ENCODE peak calls at places on chromosomes 2 and 18, in ten cellular contexts. K, V, R, I, E, H, Q, B, W and P are unnamed samples.

GRCh38 chr2:241833101-241833937 is 24.3 kb downstream of the NEU4 start:
- DNase-seq in B (no peak), Q (no peak), I (no peak), V (no peak), K (no peak), R (no peak), W (no peak), E (peak; percentile 35), H (no peak), P (no peak)

GRCh38 chr2:138107288-138107687 is 143.0 kb downstream of the HNMT start:
- DNase-seq in R (no peak), K (no peak), V (no peak), B (no peak), E (no peak), H (no peak), I (no peak), Q (no peak), W (no peak), P (no peak)

GRCh38 chr2:222293660-222294630 is 4.9 kb downstream of the PAX3 start:
- DNase-seq in R (no peak), W (no peak), K (no peak), V (no peak), B (no peak), Q (no peak), I (no peak), E (no peak), H (no peak), P (no peak)

GRCh38 chr18:2846638-2847340 is at the start of gene EMILIN2:
- DNase-seq in Q (no peak), B (peak; percentile 40), H (no peak), E (no peak), W (peak; percentile 33), I (no peak), K (no peak), R (peak; percentile 57), V (no peak), P (peak; percentile 59)

GRCh38 chr2:126808929-126809328 is 89.8 kb upstream of the TEX51 start:
- DNase-seq in K (no peak), R (no peak), E (no peak), W (no peak), V (no peak), H (no peak), Q (no peak), I (no peak), B (no peak), P (no peak)

GRCh38 chr2:136297312-136297711 is 179.4 kb upstream of the CXCR4 start:
- DNase-seq in V (no peak), Q (no peak), K (no peak), H (no peak), E (no peak), R (no peak), W (no peak), I (no peak), B (no peak), P (no peak)

GRCh38 chr2:233053928-233054774 is 6.0 kb upstream of the INPP5D start:
- DNase-seq in V (peak; percentile 14), E (no peak), R (peak; percentile 37), K (peak; percentile 58), I (peak; percentile 55), H (no peak), W (peak; percentile 48), Q (peak; percentile 17), B (peak; percentile 83), P (peak; percentile 86)

GRCh38 chr18:63550068-63550467 is 7.9 kb downstream of the SERPINB12 start:
- DNase-seq in Q (no peak), B (no peak), H (no peak), I (no peak), W (no peak), V (no peak), R (no peak), E (no peak), K (no peak), P (no peak)

GRCh38 chr2:69962986-69963730 is 1.7 kb upstream of the ASPRV1 start:
- DNase-seq in V (no peak), R (no peak), K (no peak), I (no peak), W (peak; percentile 68), E (no peak), H (no peak), B (no peak), Q (no peak), P (no peak)

GRCh38 chr2:42456126-42456839 is 37.5 kb downstream of the KCNG3 start:
- DNase-seq in R (no peak), I (no peak), H (no peak), K (no peak), W (no peak), Q (no peak), V (no peak), E (no peak), B (no peak), P (no peak)

GRCh38 chr18:5295231-5295920 is at the start of gene ZBTB14:
- DNase-seq in R (peak; percentile 65), Q (peak; percentile 34), B (peak; percentile 75), H (no peak), E (peak; percentile 39), W (peak; percentile 43), I (peak; percentile 44), V (peak; percentile 28), K (peak; percentile 58), P (peak; percentile 90)

GRCh38 chr2:205835251-205835900 is 153.1 kb downstream of the NRP2 start:
- DNase-seq in B (no peak), H (no peak), W (no peak), Q (no peak), I (no peak), E (no peak), K (no peak), V (peak; percentile 1), R (peak; percentile 5), P (no peak)

GRCh38 chr2:100029460-100029859 is 112.9 kb downstream of the AFF3 start:
- DNase-seq in K (no peak), B (no peak), E (no peak), W (no peak), H (no peak), V (no peak), R (no peak), Q (no peak), I (no peak), P (no peak)

GRCh38 chr2:210663574-210663973 is 107.2 kb downstream of the CPS1 start:
- DNase-seq in W (no peak), H (no peak), B (no peak), K (peak; percentile 11), E (peak; percentile 16), Q (peak; percentile 31), V (peak; percentile 3), I (no peak), R (peak; percentile 46), P (peak; percentile 47)

GRCh38 chr2:188511346-188511745 is 219.7 kb downstream of the GULP1 start:
- DNase-seq in R (no peak), I (no peak), V (no peak), H (no peak), W (no peak), K (no peak), Q (peak; percentile 8), E (no peak), B (no peak), P (no peak)

GRCh38 chr2:75833386-75833785 is 122.7 kb upstream of the GCFC2 start:
- DNase-seq in B (no peak), E (no peak), I (no peak), H (no peak), Q (no peak), V (no peak), K (no peak), W (no peak), R (no peak), P (no peak)

GRCh38 chr2:70616168-70616694 is 62.6 kb upstream of the TGFA start:
- DNase-seq in B (no peak), H (no peak), K (no peak), V (no peak), Q (no peak), I (no peak), E (no peak), W (peak; percentile 89), R (no peak), P (no peak)

GRCh38 chr18:79791141-79791972 is 6.4 kb upstream of the KCNG2 start:
- DNase-seq in H (peak; percentile 97), W (peak; percentile 34), V (peak; percentile 0), E (peak; percentile 71), R (peak; percentile 96), Q (peak; percentile 14), I (no peak), B (no peak), K (no peak), P (peak; percentile 89)

GRCh38 chr2:239321596-239322413 is 79.0 kb downstream of the HDAC4 start:
- DNase-seq in B (peak; percentile 55), K (no peak), H (no peak), I (peak; percentile 50), Q (no peak), V (no peak), E (no peak), R (no peak), W (peak; percentile 35), P (no peak)

GRCh38 chr2:226738821-226739507 is 60.7 kb downstream of the IRS1 start:
- DNase-seq in E (no peak), W (no peak), R (no peak), I (no peak), H (no peak), B (no peak), K (no peak), Q (no peak), V (peak; percentile 19), P (no peak)

GRCh38 chr2:128376241-128377041 is 57.8 kb upstream of the HS6ST1 start:
- DNase-seq in B (no peak), Q (no peak), H (no peak), V (no peak), W (peak; percentile 26), K (no peak), E (no peak), R (no peak), I (no peak), P (no peak)

GRCh38 chr2:25301453-25302352 is 40.0 kb downstream of the DNMT3A start:
- DNase-seq in B (peak; percentile 70), Q (no peak), K (no peak), W (peak; percentile 85), R (peak; percentile 84), E (peak; percentile 67), H (peak; percentile 71), I (peak; percentile 51), V (no peak), P (peak; percentile 84)